ENCODE peak calls at places on chromosomes 1 and 21, in five cellular contexts. R, G, U, A and W are unnamed samples.

GRCh38 chr1:95035536-95035935 is 37.2 kb downstream of the ALG14 start:
- DNase-seq in R (no peak), G (no peak), U (no peak), A (peak; percentile 63), W (no peak)

GRCh38 chr1:236907205-236907604 is 97.0 kb downstream of the MT1HL1 start:
- DNase-seq in R (no peak), G (peak; percentile 23), U (no peak), A (no peak), W (no peak)

GRCh38 chr1:107010582-107010981 is 45.9 kb upstream of the PRMT6 start:
- DNase-seq in R (no peak), G (no peak), U (no peak), A (no peak), W (no peak)

GRCh38 chr1:20223659-20224058 is 37.3 kb upstream of the PLA2G2C start:
- DNase-seq in R (no peak), G (no peak), U (no peak), A (no peak), W (no peak)

GRCh38 chr1:92953491-92953890 is 7.8 kb downstream of the DIPK1A start:
- DNase-seq in R (no peak), G (no peak), U (no peak), A (no peak), W (no peak)

GRCh38 chr1:80054129-80054528 is 1047.6 kb upstream of the ADGRL4 start:
- DNase-seq in R (no peak), G (peak; percentile 41), U (no peak), A (peak; percentile 7), W (no peak)

GRCh38 chr21:39064325-39065012 is 118.8 kb downstream of the PSMG1 start:
- DNase-seq in R (no peak), G (no peak), U (no peak), A (no peak), W (no peak)

GRCh38 chr1:162062542-162063015 is 6.9 kb upstream of the NOS1AP start:
- DNase-seq in R (no peak), G (peak; percentile 61), U (no peak), A (peak; percentile 41), W (no peak)

GRCh38 chr1:109640285-109640865 is 15.5 kb upstream of the GSTM4 start:
- DNase-seq in R (peak; percentile 77), G (peak; percentile 85), U (peak; percentile 94), A (no peak), W (peak; percentile 86)

GRCh38 chr1:54517536-54517935 is 30.5 kb upstream of the ACOT11 start:
- DNase-seq in R (no peak), G (no peak), U (no peak), A (no peak), W (no peak)

GRCh38 chr21:46346296-46347202 is 22.6 kb downstream of the PCNT start:
- DNase-seq in R (no peak), G (no peak), U (no peak), A (no peak), W (no peak)

GRCh38 chr1:93829061-93829460 is 49.9 kb downstream of the DNTTIP2 start:
- DNase-seq in R (no peak), G (no peak), U (no peak), A (no peak), W (no peak)

GRCh38 chr1:30724175-30724574 is 790 bp upstream of the MATN1 start:
- DNase-seq in R (no peak), G (no peak), U (no peak), A (no peak), W (no peak)

GRCh38 chr1:30840904-30841598 is 67.5 kb downstream of the SDC3 start:
- DNase-seq in R (no peak), G (no peak), U (peak; percentile 68), A (no peak), W (peak; percentile 72)

GRCh38 chr21:41634211-41634694 is 126.3 kb upstream of the TMPRSS2 start:
- DNase-seq in R (no peak), G (no peak), U (no peak), A (no peak), W (no peak)

GRCh38 chr1:115052454-115053083 is 22.9 kb downstream of the TSHB start:
- DNase-seq in R (peak; percentile 30), G (peak; percentile 76), U (peak; percentile 52), A (no peak), W (peak; percentile 65)

GRCh38 chr1:172719066-172719627 is 60.2 kb downstream of the FASLG start:
- DNase-seq in R (no peak), G (no peak), U (no peak), A (no peak), W (no peak)

GRCh38 chr1:41371630-41372599 is 10.7 kb downstream of the FOXO6 start:
- DNase-seq in R (no peak), G (no peak), U (no peak), A (no peak), W (no peak)

GRCh38 chr1:205226868-205227583 is 720 bp upstream of the TMCC2 start:
- DNase-seq in R (no peak), G (no peak), U (no peak), A (no peak), W (peak; percentile 33)

GRCh38 chr21:34688145-34688544 is 19.4 kb downstream of the CLIC6 start:
- DNase-seq in R (no peak), G (no peak), U (peak; percentile 71), A (no peak), W (no peak)

GRCh38 chr1:241749041-241749798 is 97.1 kb downstream of the WDR64 start:
- DNase-seq in R (no peak), G (no peak), U (no peak), A (peak; percentile 6), W (no peak)

GRCh38 chr1:186374313-186375151 is 521 bp downstream of the TPR start:
- DNase-seq in R (peak; percentile 20), G (peak; percentile 51), U (peak; percentile 5), A (no peak), W (no peak)

GRCh38 chr1:94235189-94236020 is 2.0 kb downstream of the ARHGAP29 start:
- DNase-seq in R (no peak), G (no peak), U (no peak), A (no peak), W (no peak)

GRCh38 chr1:211648336-211648735 is 27.1 kb downstream of the NEK2 start:
- DNase-seq in R (no peak), G (no peak), U (no peak), A (no peak), W (peak; percentile 44)

GRCh38 chr1:6922096-6922931 is 137.1 kb downstream of the CAMTA1 start:
- DNase-seq in R (no peak), G (no peak), U (no peak), A (peak; percentile 83), W (no peak)